ENCODE peak calls at places on chromosomes 11 and 22, in six cellular contexts. S is effector CD4-positive, alpha-beta T cell; J is MV-4-11; N is AG09319; R is osteocyte; Z is stimulated activated CD8-positive, alpha-beta memory T cell treated with anti-CD3 and anti-CD28 coated beads, Interleukin-7, amount 100 ng/mL, for 24 hours. W is an unnamed sample.

GRCh38 chr22:43540570-43540969 is 128.8 kb downstream of the MPPED1 start:
- DNase-seq in Z (no peak), N (no peak), R (no peak), S (no peak), J (no peak), W (no peak)

GRCh38 chr11:63682045-63682915 is 980 bp downstream of the RTN3 start:
- DNase-seq in R (no peak), S (no peak), J (no peak), Z (no peak), N (no peak), W (peak)

GRCh38 chr11:47415949-47416472 is 7.6 kb downstream of the SLC39A13 start:
- DNase-seq in N (peak), J (no peak), R (peak), S (no peak), Z (no peak), W (no peak)

GRCh38 chr11:77467993-77468392 is 5.9 kb downstream of the PAK1 start:
- DNase-seq in J (peak), Z (no peak), N (no peak), R (no peak), S (no peak), W (no peak)

GRCh38 chr11:46865340-46865739 is 19.3 kb upstream of the CKAP5 start:
- DNase-seq in J (no peak), Z (no peak), R (no peak), S (no peak), N (peak), W (no peak)

GRCh38 chr11:2390871-2391662 is 9.5 kb upstream of the TSSC4 start:
- DNase-seq in S (no peak), N (peak), J (no peak), Z (no peak), R (no peak), W (no peak)

GRCh38 chr22:17753401-17753989 is 20.8 kb downstream of the BID start:
- DNase-seq in J (peak), N (no peak), R (no peak), Z (no peak), S (no peak), W (peak)

GRCh38 chr11:112525270-112525669 is 264.6 kb upstream of the PLET1 start:
- DNase-seq in S (no peak), R (no peak), N (peak), Z (no peak), J (no peak), W (no peak)

GRCh38 chr11:27656320-27656719 is 43.9 kb downstream of the BDNF start:
- DNase-seq in N (no peak), S (no peak), R (no peak), Z (no peak), J (no peak), W (no peak)

GRCh38 chr22:24424001-24424900 is 3.1 kb upstream of the ADORA2A start:
- DNase-seq in J (no peak), N (no peak), R (no peak), S (peak), Z (no peak), W (no peak)

GRCh38 chr11:118144869-118145268 is 7.8 kb downstream of the SCN4B start:
- DNase-seq in N (no peak), J (no peak), Z (no peak), S (no peak), R (no peak), W (no peak)

GRCh38 chr11:67248653-67249052 is 17.6 kb upstream of the GRK2 start:
- DNase-seq in S (no peak), J (no peak), R (no peak), N (no peak), Z (no peak), W (no peak)

GRCh38 chr11:19525276-19525675 is 187.4 kb upstream of the NAV2 start:
- DNase-seq in Z (no peak), N (no peak), R (no peak), S (no peak), J (no peak), W (no peak)

GRCh38 chr11:112310867-112311266 is 50.2 kb upstream of the PLET1 start:
- DNase-seq in S (no peak), Z (no peak), J (no peak), N (no peak), R (no peak), W (no peak)

GRCh38 chr22:38082986-38083710 is 836 bp downstream of the SLC16A8 start:
- DNase-seq in R (no peak), N (no peak), S (no peak), J (no peak), Z (no peak), W (no peak)

GRCh38 chr11:83948205-83948604 is 662.0 kb upstream of the CCDC90B start:
- DNase-seq in S (no peak), J (no peak), Z (no peak), R (no peak), N (no peak), W (no peak)

GRCh38 chr11:108805030-108805429 is 140.2 kb downstream of the DDX10 start:
- DNase-seq in S (no peak), Z (no peak), R (no peak), J (no peak), N (no peak), W (no peak)

GRCh38 chr11:78549624-78550409 is 24.8 kb downstream of the NARS2 start:
- DNase-seq in R (no peak), J (no peak), S (no peak), Z (no peak), N (no peak), W (no peak)

GRCh38 chr11:46380340-46381045 is 976 bp upstream of the MDK start:
- DNase-seq in R (no peak), Z (peak), N (no peak), S (peak), J (peak), W (peak)

W was measured in KBM-7.